ENCODE peak calls at places on chromosomes 4 and X, in nine cellular contexts. One of them, this sample, is unnamed.

GRCh38 chrX:41491267-41492004 is 44.3 kb downstream of the NYX start:
- DNase-seq in cardiac fibroblast: peak
- DNase-seq in uterus: peak
- DNase-seq in GM10248: no peak
- DNase-seq in pancreas: no peak
- DNase-seq in fibroblast of mammary gland: peak
- DNase-seq in PC-3: peak
- DNase-seq in CD8-positive, alpha-beta T cell: no peak
- DNase-seq in esophagus squamous epithelium: no peak
- DNase-seq in this sample: peak

GRCh38 chrX:68808686-68809357 is 20.0 kb upstream of the EFNB1 start:
- DNase-seq in PC-3: peak
- DNase-seq in uterus: no peak
- DNase-seq in esophagus squamous epithelium: no peak
- DNase-seq in GM10248: no peak
- DNase-seq in pancreas: no peak
- DNase-seq in CD8-positive, alpha-beta T cell: no peak
- DNase-seq in cardiac fibroblast: peak
- DNase-seq in fibroblast of mammary gland: peak
- DNase-seq in this sample: no peak

GRCh38 chr4:18816228-18816891 is 794.8 kb upstream of the LCORL start:
- DNase-seq in cardiac fibroblast: no peak
- DNase-seq in fibroblast of mammary gland: no peak
- DNase-seq in GM10248: no peak
- DNase-seq in pancreas: no peak
- DNase-seq in CD8-positive, alpha-beta T cell: no peak
- DNase-seq in esophagus squamous epithelium: no peak
- DNase-seq in uterus: no peak
- DNase-seq in PC-3: peak
- DNase-seq in this sample: peak

GRCh38 chr4:153488006-153488718 is 22.0 kb downstream of the TMEM131L start:
- DNase-seq in pancreas: no peak
- DNase-seq in PC-3: no peak
- DNase-seq in uterus: no peak
- DNase-seq in fibroblast of mammary gland: no peak
- DNase-seq in GM10248: peak
- DNase-seq in esophagus squamous epithelium: no peak
- DNase-seq in CD8-positive, alpha-beta T cell: peak
- DNase-seq in cardiac fibroblast: peak
- DNase-seq in this sample: no peak

GRCh38 chrX:31228415-31228832 is 156.6 kb upstream of the FTHL17 start:
- DNase-seq in PC-3: no peak
- DNase-seq in fibroblast of mammary gland: peak
- DNase-seq in CD8-positive, alpha-beta T cell: no peak
- DNase-seq in uterus: peak
- DNase-seq in esophagus squamous epithelium: no peak
- DNase-seq in cardiac fibroblast: peak
- DNase-seq in GM10248: no peak
- DNase-seq in pancreas: no peak
- DNase-seq in this sample: no peak

GRCh38 chrX:9071031-9071650 is 37.2 kb upstream of the FAM9B start:
- DNase-seq in PC-3: peak
- DNase-seq in GM10248: no peak
- DNase-seq in uterus: no peak
- DNase-seq in pancreas: no peak
- DNase-seq in cardiac fibroblast: peak
- DNase-seq in fibroblast of mammary gland: peak
- DNase-seq in CD8-positive, alpha-beta T cell: no peak
- DNase-seq in esophagus squamous epithelium: no peak
- DNase-seq in this sample: no peak

GRCh38 chr4:26256016-26256415 is 64.8 kb upstream of the RBPJ start:
- DNase-seq in CD8-positive, alpha-beta T cell: no peak
- DNase-seq in pancreas: no peak
- DNase-seq in esophagus squamous epithelium: no peak
- DNase-seq in uterus: no peak
- DNase-seq in GM10248: no peak
- DNase-seq in fibroblast of mammary gland: peak
- DNase-seq in cardiac fibroblast: no peak
- DNase-seq in PC-3: peak
- DNase-seq in this sample: peak

GRCh38 chr4:128141866-128142265 is 80.8 kb downstream of the LARP1B start:
- DNase-seq in esophagus squamous epithelium: no peak
- DNase-seq in fibroblast of mammary gland: no peak
- DNase-seq in PC-3: no peak
- DNase-seq in pancreas: no peak
- DNase-seq in CD8-positive, alpha-beta T cell: no peak
- DNase-seq in cardiac fibroblast: no peak
- DNase-seq in uterus: no peak
- DNase-seq in GM10248: no peak
- DNase-seq in this sample: no peak

GRCh38 chr4:181728567-181728966 is 514.6 kb upstream of the TENM3 start:
- DNase-seq in uterus: no peak
- DNase-seq in CD8-positive, alpha-beta T cell: no peak
- DNase-seq in GM10248: no peak
- DNase-seq in PC-3: no peak
- DNase-seq in pancreas: no peak
- DNase-seq in fibroblast of mammary gland: peak
- DNase-seq in cardiac fibroblast: no peak
- DNase-seq in esophagus squamous epithelium: no peak
- DNase-seq in this sample: no peak

GRCh38 chr4:57492479-57492878 is 382.3 kb upstream of the IGFBP7 start:
- DNase-seq in CD8-positive, alpha-beta T cell: no peak
- DNase-seq in GM10248: no peak
- DNase-seq in cardiac fibroblast: no peak
- DNase-seq in esophagus squamous epithelium: no peak
- DNase-seq in PC-3: no peak
- DNase-seq in uterus: no peak
- DNase-seq in fibroblast of mammary gland: no peak
- DNase-seq in pancreas: no peak
- DNase-seq in this sample: no peak

GRCh38 chrX:153900806-153901752 is 3.4 kb upstream of the AVPR2 start:
- DNase-seq in CD8-positive, alpha-beta T cell: peak
- DNase-seq in GM10248: peak
- DNase-seq in uterus: peak
- DNase-seq in pancreas: peak
- DNase-seq in PC-3: peak
- DNase-seq in cardiac fibroblast: peak
- DNase-seq in fibroblast of mammary gland: peak
- DNase-seq in esophagus squamous epithelium: no peak
- DNase-seq in this sample: peak

GRCh38 chr4:140427919-140428471 is 547 bp upstream of the CLGN start:
- DNase-seq in fibroblast of mammary gland: no peak
- DNase-seq in esophagus squamous epithelium: no peak
- DNase-seq in PC-3: no peak
- DNase-seq in uterus: no peak
- DNase-seq in CD8-positive, alpha-beta T cell: no peak
- DNase-seq in GM10248: no peak
- DNase-seq in cardiac fibroblast: peak
- DNase-seq in pancreas: no peak
- DNase-seq in this sample: peak

GRCh38 chrX:15334561-15334960 is 762 bp downstream of the PIGA start:
- DNase-seq in esophagus squamous epithelium: no peak
- DNase-seq in PC-3: peak
- DNase-seq in fibroblast of mammary gland: peak
- DNase-seq in CD8-positive, alpha-beta T cell: peak
- DNase-seq in uterus: no peak
- DNase-seq in pancreas: no peak
- DNase-seq in GM10248: peak
- DNase-seq in cardiac fibroblast: peak
- DNase-seq in this sample: no peak

GRCh38 chr4:26412381-26413372 is 77.6 kb downstream of the CCKAR start:
- DNase-seq in fibroblast of mammary gland: no peak
- DNase-seq in esophagus squamous epithelium: no peak
- DNase-seq in pancreas: peak
- DNase-seq in PC-3: no peak
- DNase-seq in cardiac fibroblast: peak
- DNase-seq in GM10248: no peak
- DNase-seq in uterus: no peak
- DNase-seq in CD8-positive, alpha-beta T cell: no peak
- DNase-seq in this sample: peak

GRCh38 chr4:156946508-156947197 is 24.9 kb downstream of the PDGFC start:
- DNase-seq in PC-3: peak
- DNase-seq in cardiac fibroblast: peak
- DNase-seq in CD8-positive, alpha-beta T cell: no peak
- DNase-seq in uterus: peak
- DNase-seq in GM10248: no peak
- DNase-seq in fibroblast of mammary gland: peak
- DNase-seq in esophagus squamous epithelium: no peak
- DNase-seq in pancreas: no peak
- DNase-seq in this sample: peak

GRCh38 chrX:40166582-40166981 is 68.8 kb upstream of the BCOR start:
- DNase-seq in GM10248: no peak
- DNase-seq in uterus: peak
- DNase-seq in fibroblast of mammary gland: peak
- DNase-seq in CD8-positive, alpha-beta T cell: no peak
- DNase-seq in pancreas: no peak
- DNase-seq in esophagus squamous epithelium: no peak
- DNase-seq in PC-3: no peak
- DNase-seq in cardiac fibroblast: peak
- DNase-seq in this sample: no peak

GRCh38 chrX:63275127-63275526 is 76.0 kb downstream of the SPIN4 start:
- DNase-seq in esophagus squamous epithelium: no peak
- DNase-seq in GM10248: peak
- DNase-seq in pancreas: no peak
- DNase-seq in cardiac fibroblast: peak
- DNase-seq in PC-3: peak
- DNase-seq in uterus: no peak
- DNase-seq in CD8-positive, alpha-beta T cell: no peak
- DNase-seq in fibroblast of mammary gland: peak
- DNase-seq in this sample: peak

GRCh38 chr4:183030823-183031222 is 68.2 kb upstream of the WWC2 start:
- DNase-seq in PC-3: no peak
- DNase-seq in pancreas: no peak
- DNase-seq in esophagus squamous epithelium: no peak
- DNase-seq in fibroblast of mammary gland: no peak
- DNase-seq in uterus: no peak
- DNase-seq in cardiac fibroblast: no peak
- DNase-seq in CD8-positive, alpha-beta T cell: no peak
- DNase-seq in GM10248: no peak
- DNase-seq in this sample: no peak
- TF ChIP-seq CTCF in PC-3: no peak
- TF ChIP-seq CTCF in pancreas: no peak
- TF ChIP-seq CTCF in esophagus squamous epithelium: no peak
- TF ChIP-seq CTCF in fibroblast of mammary gland: no peak
- TF ChIP-seq CTCF in uterus: no peak
- TF ChIP-seq CTCF in cardiac fibroblast: no peak
- TF ChIP-seq CTCF in CD8-positive, alpha-beta T cell: no peak
- TF ChIP-seq CTCF in GM10248: no peak
- TF ChIP-seq CTCF in this sample: no peak

DNA sequence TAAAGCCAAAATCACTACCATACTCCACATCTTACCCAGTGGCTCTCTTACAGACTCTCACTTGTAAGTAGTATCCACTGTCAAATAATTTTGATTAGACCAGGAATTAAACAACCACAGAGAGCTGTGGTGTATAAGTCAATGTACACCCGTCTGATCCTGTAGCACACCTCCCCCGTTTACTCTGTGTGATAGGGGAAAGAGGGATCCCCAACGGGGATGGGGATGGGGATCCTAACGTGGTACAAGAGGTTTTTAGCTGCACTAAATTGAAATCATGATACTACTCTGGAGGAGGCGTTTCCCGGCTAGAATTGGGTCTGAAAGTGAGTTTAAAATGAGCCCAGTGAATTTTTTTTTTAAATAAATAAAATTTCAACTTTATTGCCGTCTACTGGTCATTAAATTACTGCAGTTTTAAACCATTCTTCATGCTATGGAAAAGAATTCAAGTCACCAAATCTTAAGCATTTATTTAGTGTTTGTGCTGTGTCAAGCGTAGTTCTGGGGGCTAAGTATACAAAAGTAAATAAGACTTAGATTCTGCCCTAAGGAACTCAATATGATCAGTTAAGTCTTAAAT is 76.6 kb downstream of the INTS12 start:
- DNase-seq in esophagus squamous epithelium: no peak
- DNase-seq in CD8-positive, alpha-beta T cell: no peak
- DNase-seq in cardiac fibroblast: peak
- DNase-seq in fibroblast of mammary gland: peak
- DNase-seq in GM10248: no peak
- DNase-seq in uterus: no peak
- DNase-seq in PC-3: peak
- DNase-seq in pancreas: no peak
- DNase-seq in this sample: peak
- TF ChIP-seq CTCF in esophagus squamous epithelium: no peak
- TF ChIP-seq CTCF in CD8-positive, alpha-beta T cell: no peak
- TF ChIP-seq CTCF in cardiac fibroblast: no peak
- TF ChIP-seq CTCF in fibroblast of mammary gland: peak
- TF ChIP-seq CTCF in GM10248: no peak
- TF ChIP-seq CTCF in uterus: peak
- TF ChIP-seq CTCF in PC-3: peak
- TF ChIP-seq CTCF in pancreas: no peak
- TF ChIP-seq CTCF in this sample: peak

GRCh38 chr4:136687118-136687517 is 845.2 kb downstream of the PCDH18 start:
- DNase-seq in CD8-positive, alpha-beta T cell: no peak
- DNase-seq in GM10248: no peak
- DNase-seq in uterus: no peak
- DNase-seq in pancreas: no peak
- DNase-seq in PC-3: no peak
- DNase-seq in fibroblast of mammary gland: no peak
- DNase-seq in esophagus squamous epithelium: no peak
- DNase-seq in cardiac fibroblast: peak
- DNase-seq in this sample: no peak
- TF ChIP-seq CTCF in CD8-positive, alpha-beta T cell: no peak
- TF ChIP-seq CTCF in GM10248: no peak
- TF ChIP-seq CTCF in uterus: no peak
- TF ChIP-seq CTCF in pancreas: no peak
- TF ChIP-seq CTCF in PC-3: no peak
- TF ChIP-seq CTCF in fibroblast of mammary gland: peak
- TF ChIP-seq CTCF in esophagus squamous epithelium: no peak
- TF ChIP-seq CTCF in cardiac fibroblast: peak
- TF ChIP-seq CTCF in this sample: no peak

GRCh38 chr4:8891255-8891645 is 19.6 kb upstream of the HMX1 start:
- DNase-seq in PC-3: no peak
- DNase-seq in CD8-positive, alpha-beta T cell: no peak
- DNase-seq in esophagus squamous epithelium: no peak
- DNase-seq in fibroblast of mammary gland: no peak
- DNase-seq in GM10248: no peak
- DNase-seq in pancreas: no peak
- DNase-seq in cardiac fibroblast: no peak
- DNase-seq in uterus: no peak
- DNase-seq in this sample: no peak

GRCh38 chr4:8891646-8892555 is 20.3 kb upstream of the HMX1 start:
- DNase-seq in CD8-positive, alpha-beta T cell: no peak
- DNase-seq in cardiac fibroblast: no peak
- DNase-seq in GM10248: no peak
- DNase-seq in pancreas: no peak
- DNase-seq in fibroblast of mammary gland: no peak
- DNase-seq in esophagus squamous epithelium: no peak
- DNase-seq in PC-3: no peak
- DNase-seq in uterus: no peak
- DNase-seq in this sample: no peak

GRCh38 chr4:8888856-8889255 is 17.2 kb upstream of the HMX1 start:
- DNase-seq in PC-3: no peak
- DNase-seq in esophagus squamous epithelium: no peak
- DNase-seq in fibroblast of mammary gland: no peak
- DNase-seq in GM10248: no peak
- DNase-seq in pancreas: no peak
- DNase-seq in CD8-positive, alpha-beta T cell: no peak
- DNase-seq in cardiac fibroblast: no peak
- DNase-seq in uterus: no peak
- DNase-seq in this sample: no peak

GRCh38 chr4:8882239-8882638 is 10.6 kb upstream of the HMX1 start:
- DNase-seq in GM10248: no peak
- DNase-seq in PC-3: no peak
- DNase-seq in esophagus squamous epithelium: no peak
- DNase-seq in uterus: no peak
- DNase-seq in CD8-positive, alpha-beta T cell: no peak
- DNase-seq in fibroblast of mammary gland: no peak
- DNase-seq in pancreas: no peak
- DNase-seq in cardiac fibroblast: no peak
- DNase-seq in this sample: no peak

GRCh38 chr4:8886625-8887406 is 15.2 kb upstream of the HMX1 start:
- DNase-seq in esophagus squamous epithelium: no peak
- DNase-seq in PC-3: peak
- DNase-seq in GM10248: no peak
- DNase-seq in cardiac fibroblast: no peak
- DNase-seq in pancreas: no peak
- DNase-seq in uterus: no peak
- DNase-seq in fibroblast of mammary gland: peak
- DNase-seq in CD8-positive, alpha-beta T cell: no peak
- DNase-seq in this sample: peak
- TF ChIP-seq CTCF in esophagus squamous epithelium: no peak
- TF ChIP-seq CTCF in PC-3: peak
- TF ChIP-seq CTCF in GM10248: no peak
- TF ChIP-seq CTCF in cardiac fibroblast: peak
- TF ChIP-seq CTCF in pancreas: peak
- TF ChIP-seq CTCF in uterus: no peak
- TF ChIP-seq CTCF in fibroblast of mammary gland: peak
- TF ChIP-seq CTCF in CD8-positive, alpha-beta T cell: peak
- TF ChIP-seq CTCF in this sample: peak

This sample was measured in MCF 10A.